ENCODE peak calls at places on chromosomes 1 and 21, in five cellular contexts. J is adrenal gland; C is thoracic aorta; U is brain microvascular endothelial cell; P is CD4-positive, CD25-positive, alpha-beta regulatory T cell. D is an unnamed sample.

GRCh38 chr1:5223266-5223665 is 568.9 kb downstream of the AJAP1 start:
- DNase-seq in J (no peak), C (no peak), U (no peak), P (no peak), D (no peak)

GRCh38 chr1:6466023-6466422 is at the start of gene TNFRSF25:
- DNase-seq in J (no peak), C (no peak), U (no peak), P (peak; percentile 69), D (no peak)

GRCh38 chr1:7341145-7341900 is 429.8 kb upstream of the VAMP3 start:
- DNase-seq in J (no peak), C (no peak), U (peak; percentile 71), P (no peak), D (no peak)

GRCh38 chr1:106975944-106976343 is 80.5 kb upstream of the PRMT6 start:
- DNase-seq in J (no peak), C (no peak), U (no peak), P (no peak), D (no peak)

GRCh38 chr1:33710989-33711388 is 152.9 kb upstream of the HMGB4 start:
- DNase-seq in J (no peak), C (no peak), U (no peak), P (no peak), D (no peak)

GRCh38 chr1:62407398-62408009 is 29.3 kb upstream of the USP1 start:
- DNase-seq in J (peak; percentile 22), C (no peak), U (peak; percentile 45), P (peak; percentile 56), D (no peak)

GRCh38 chr1:22557341-22557950 is 5.8 kb upstream of the EPHA8 start:
- DNase-seq in J (no peak), C (no peak), U (no peak), P (no peak), D (no peak)

GRCh38 chr1:10943991-10944730 is 68.3 kb upstream of the TARDBP start:
- DNase-seq in J (peak; percentile 34), C (no peak), U (peak; percentile 3), P (no peak), D (no peak)

GRCh38 chr1:117770981-117771531 is 158.4 kb downstream of the GDAP2 start:
- DNase-seq in J (no peak), C (no peak), U (no peak), P (no peak), D (no peak)

GRCh38 chr1:111471012-111471411 is 2.8 kb upstream of the C1orf162 start:
- DNase-seq in J (peak; percentile 63), C (no peak), U (no peak), P (peak; percentile 83), D (no peak)

GRCh38 chr1:147781056-147781471 is 20.7 kb upstream of the GJA5 start:
- DNase-seq in J (no peak), C (no peak), U (no peak), P (no peak), D (no peak)

GRCh38 chr1:47656719-47657685 is 219.2 kb downstream of the FOXD2 start:
- DNase-seq in J (peak; percentile 35), C (peak; percentile 77), U (peak; percentile 84), P (no peak), D (peak; percentile 60)

GRCh38 chr21:16185766-16186165 is 456.0 kb downstream of the USP25 start:
- DNase-seq in J (no peak), C (no peak), U (no peak), P (no peak), D (no peak)

GRCh38 chr1:195733408-195733807 is 874.8 kb downstream of the KCNT2 start:
- DNase-seq in J (no peak), C (no peak), U (no peak), P (no peak), D (no peak)

GRCh38 chr1:92577251-92577895 is 90.6 kb upstream of the GFI1 start:
- DNase-seq in J (no peak), C (no peak), U (no peak), P (no peak), D (no peak)

GRCh38 chr1:112454316-112454715 is 54.4 kb upstream of the WNT2B start:
- DNase-seq in J (no peak), C (no peak), U (no peak), P (no peak), D (no peak)

GRCh38 chr21:23725576-23725975 is 1881.7 kb downstream of the MRPL39 start:
- DNase-seq in J (no peak), C (no peak), U (no peak), P (no peak), D (no peak)

GRCh38 chr1:118986291-118986838 is 1.8 kb downstream of the TBX15 start:
- DNase-seq in J (no peak), C (no peak), U (no peak), P (no peak), D (no peak)

GRCh38 chr1:155801149-155801548 is 55.9 kb downstream of the GON4L start:
- DNase-seq in J (no peak), C (no peak), U (no peak), P (no peak), D (no peak)

GRCh38 chr1:45246760-45247159 is 40.4 kb upstream of the ZSWIM5 start:
- DNase-seq in J (peak; percentile 37), C (no peak), U (peak; percentile 78), P (no peak), D (no peak)

GRCh38 chr1:153990468-153991150 is at the start of gene RPS27:
- DNase-seq in J (peak; percentile 96), C (peak; percentile 91), U (peak; percentile 97), P (peak; percentile 95), D (peak; percentile 93)

GRCh38 chr1:181469829-181470228 is 13.5 kb upstream of the CACNA1E start:
- DNase-seq in J (peak; percentile 78), C (no peak), U (peak; percentile 67), P (no peak), D (no peak)

GRCh38 chr1:54052470-54052933 is 502 bp downstream of the TMEM59 start:
- DNase-seq in J (peak; percentile 62), C (no peak), U (peak; percentile 74), P (no peak), D (peak; percentile 67)

GRCh38 chr21:14955936-14956520 is 108.8 kb downstream of the NRIP1 start:
- DNase-seq in J (no peak), C (no peak), U (no peak), P (no peak), D (no peak)

GRCh38 chr1:169561692-169562091 is 24.6 kb downstream of the F5 start:
- DNase-seq in J (no peak), C (no peak), U (no peak), P (no peak), D (no peak)

GRCh38 chr1:182388392-182389134 is 3.0 kb downstream of the GLUL start:
- DNase-seq in J (no peak), C (no peak), U (no peak), P (no peak), D (no peak)

GRCh38 chr21:46411691-46412090 is 47.0 kb upstream of the DIP2A start:
- DNase-seq in J (peak; percentile 17), C (no peak), U (no peak), P (no peak), D (no peak)

GRCh38 chr1:119275145-119275929 is 93.2 kb upstream of the HAO2 start:
- DNase-seq in J (peak; percentile 69), C (no peak), U (peak; percentile 66), P (peak; percentile 15), D (no peak)

GRCh38 chr1:60245371-60245770 is 171.8 kb upstream of the C1orf87 start:
- DNase-seq in J (peak; percentile 2), C (no peak), U (no peak), P (no peak), D (no peak)

GRCh38 chr1:39087109-39087834 is 61.1 kb downstream of the NDUFS5 start:
- DNase-seq in J (no peak), C (no peak), U (peak; percentile 28), P (no peak), D (no peak)

GRCh38 chr21:43917515-43918384 is 52.7 kb downstream of the AGPAT3 start:
- DNase-seq in J (no peak), C (no peak), U (no peak), P (no peak), D (peak; percentile 28)

GRCh38 chr1:32219022-32219421 is 3.1 kb downstream of the TMEM234 start:
- DNase-seq in J (no peak), C (no peak), U (no peak), P (no peak), D (no peak)

GRCh38 chr1:109687641-109688499 is at the start of gene GSTM1:
- DNase-seq in J (no peak), C (no peak), U (peak; percentile 43), P (peak; percentile 80), D (no peak)

GRCh38 chr1:241615043-241615974 is 24.9 kb downstream of the CHML start:
- DNase-seq in J (no peak), C (no peak), U (no peak), P (no peak), D (no peak)

DNA sequence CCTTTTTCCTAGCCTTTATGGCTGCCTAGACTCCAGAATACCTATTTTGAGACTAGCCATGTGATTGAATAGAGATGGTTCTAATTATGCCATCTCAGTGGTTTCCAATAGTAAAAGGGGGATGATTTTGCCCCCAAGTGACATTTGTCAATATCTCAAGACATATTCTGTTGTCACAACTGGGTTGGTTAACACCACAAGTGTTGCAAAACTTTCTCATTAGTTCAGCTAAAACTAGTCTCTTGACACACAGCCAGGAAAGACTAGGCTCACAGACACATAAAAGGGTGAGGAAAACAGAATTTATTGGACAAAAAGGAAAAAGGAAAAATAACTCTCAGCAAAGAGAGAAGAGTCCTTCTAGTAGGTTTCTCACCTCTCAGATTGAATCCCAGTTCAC is 39.9 kb upstream of the GBP5 start:
- DNase-seq in J (no peak), C (no peak), U (no peak), P (no peak), D (no peak)
- H3K27ac ChIP-seq in J (no peak overlapping the region), C (no peak overlapping the region), U (no peak overlapping the region), P (no peak overlapping the region), D (no peak overlapping the region)

GRCh38 chr1:2019162-2019542 is at the start of gene GABRD:
- DNase-seq in J (peak; percentile 15), C (no peak), U (no peak), P (no peak), D (no peak)
- H3K4me3 ChIP-seq in J (peak within 1 kb of the TSS; percentile 55), C (no peak within 1 kb of the TSS), U (no peak within 1 kb of the TSS), P (no peak within 1 kb of the TSS), D (peak within 1 kb of the TSS; percentile 50)

DNA sequence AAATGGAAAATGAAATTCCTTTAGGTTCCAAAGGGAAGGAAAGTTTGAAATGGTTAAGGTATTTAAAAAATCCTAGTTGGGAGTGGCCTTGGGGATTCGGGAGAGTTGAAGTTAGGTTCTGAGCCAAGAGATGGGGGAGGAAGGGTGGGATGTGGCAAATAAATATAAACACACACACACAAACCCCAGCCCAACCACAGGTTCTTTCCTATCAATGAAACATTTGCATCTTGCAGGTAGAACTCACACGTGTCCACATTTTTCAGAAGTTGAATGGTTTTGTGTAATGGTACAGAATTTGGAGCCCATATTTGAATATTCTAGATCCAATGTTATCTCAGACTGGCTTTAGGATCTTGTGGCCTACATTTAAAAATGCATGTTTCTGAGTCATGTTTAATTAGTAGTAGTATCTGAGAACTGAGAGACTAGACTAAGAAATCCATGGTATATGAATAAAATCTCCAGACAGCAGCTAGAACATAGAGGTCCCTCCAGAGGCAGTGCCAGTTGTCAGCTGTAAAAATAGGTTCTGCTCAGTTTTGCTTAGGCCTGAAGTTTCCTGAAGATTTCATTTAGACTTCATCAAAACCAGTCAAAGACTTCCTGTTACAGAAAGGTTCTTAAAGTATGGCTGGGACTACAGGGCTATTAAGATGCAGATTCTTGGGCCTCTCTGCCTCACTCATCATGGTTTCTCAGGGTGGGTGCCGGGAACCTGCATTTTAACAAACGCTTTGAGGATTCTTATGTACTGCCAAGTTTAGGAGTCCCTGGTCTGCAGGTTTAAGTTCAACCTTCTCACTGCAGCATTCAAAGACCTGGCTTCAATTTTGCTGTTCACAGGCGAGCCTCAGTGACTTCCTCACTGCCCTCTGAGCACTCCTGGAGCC is 21.3 kb downstream of the RUNX1 start:
- DNase-seq in J (no peak), C (no peak), U (no peak), P (no peak), D (no peak)
- H3K27ac ChIP-seq in J (no peak overlapping the region), C (no peak overlapping the region), U (no peak overlapping the region), P (peak overlapping the region; percentile 94), D (no peak overlapping the region)

GRCh38 chr1:159172599-159173291 is 1.3 kb downstream of the CADM3 start:
- DNase-seq in J (no peak), C (no peak), U (no peak), P (no peak), D (peak; percentile 72)
- H3K4me3 ChIP-seq in J (no peak overlapping the region), C (peak overlapping the region; percentile 5), U (no peak overlapping the region), P (no peak overlapping the region), D (peak overlapping the region; percentile 52)